ENCODE peak calls at places on chromosomes 1 and 21, in four cellular contexts. Q is AG10803, L is fibroblast of the aortic adventitia, I is choroid plexus epithelial cell. X is an unnamed sample.
A peak's percentile ranks its signal among the peaks of the same experiment; 100 is the strongest.

GRCh38 chr1:26239936-26240335 is 5.9 kb downstream of the CEP85 start:
- DNase-seq in Q (peak; percentile 68), L (peak; percentile 76), I (peak; percentile 51), X (peak; percentile 5)

GRCh38 chr21:17819878-17820232 is 699 bp upstream of the C21orf91 start:
- DNase-seq in Q (no peak), L (no peak), I (no peak), X (no peak)

GRCh38 chr1:230868736-230869385 is 540 bp upstream of the C1orf198 start:
- DNase-seq in Q (no peak), L (peak; percentile 46), I (peak; percentile 38), X (no peak)

GRCh38 chr1:227317541-227318002 is 720 bp downstream of the CDC42BPA start:
- DNase-seq in Q (peak; percentile 60), L (peak; percentile 66), I (peak; percentile 65), X (peak; percentile 68)

GRCh38 chr1:21175670-21176581 is 771 bp downstream of the EIF4G3 start:
- DNase-seq in Q (no peak), L (no peak), I (peak; percentile 34), X (no peak)

GRCh38 chr1:24828887-24829192 is 83.6 kb downstream of the CLIC4 start:
- DNase-seq in Q (no peak), L (no peak), I (no peak), X (no peak)

GRCh38 chr21:43295016-43295958 is 126.5 kb downstream of the CRYAA start:
- DNase-seq in Q (no peak), L (no peak), I (no peak), X (peak; percentile 37)

GRCh38 chr1:161019767-161020572 is 982 bp downstream of the F11R start:
- DNase-seq in Q (no peak), L (no peak), I (peak; percentile 35), X (no peak)

GRCh38 chr1:24236170-24237045 is 49.3 kb upstream of the IFNLR1 start:
- DNase-seq in Q (peak; percentile 59), L (peak; percentile 77), I (peak; percentile 61), X (peak; percentile 85)

GRCh38 chr1:217917277-217917887 is 286.2 kb downstream of the SPATA17 start:
- DNase-seq in Q (no peak), L (no peak), I (no peak), X (no peak)

GRCh38 chr1:24364605-24364974 is 45.4 kb downstream of the GRHL3 start:
- DNase-seq in Q (no peak), L (no peak), I (no peak), X (peak; percentile 38)

GRCh38 chr1:204456826-204457361 is 37.7 kb downstream of the PIK3C2B start:
- DNase-seq in Q (no peak), L (peak; percentile 31), I (peak; percentile 52), X (peak; percentile 32)

GRCh38 chr1:25707280-25708016 is 90.9 kb downstream of the MAN1C1 start:
- DNase-seq in Q (peak; percentile 63), L (no peak), I (no peak), X (peak; percentile 71)

GRCh38 chr1:225908013-225908640 is 15.9 kb downstream of the PYCR2 start:
- DNase-seq in Q (peak; percentile 33), L (no peak), I (no peak), X (no peak)

GRCh38 chr1:15100369-15101111 is 53.0 kb upstream of the TMEM51 start:
- DNase-seq in Q (peak; percentile 35), L (peak; percentile 40), I (peak; percentile 66), X (peak; percentile 31)

GRCh38 chr21:19458295-19458694 is 1054.7 kb upstream of the TMPRSS15 start:
- DNase-seq in Q (no peak), L (no peak), I (no peak), X (no peak)

GRCh38 chr1:12383786-12384185 is 154.0 kb downstream of the VPS13D start:
- DNase-seq in Q (peak; percentile 65), L (no peak), I (peak; percentile 42), X (no peak)

GRCh38 chr1:20366766-20367602 is 76.3 kb downstream of the VWA5B1 start:
- DNase-seq in Q (peak; percentile 23), L (peak; percentile 57), I (peak; percentile 49), X (peak; percentile 60)

GRCh38 chr1:14648931-14649860 is 50.7 kb downstream of the KAZN start:
- DNase-seq in Q (no peak), L (no peak), I (no peak), X (no peak)

GRCh38 chr1:231194843-231195516 is 33.1 kb downstream of the TRIM67 start:
- DNase-seq in Q (no peak), L (no peak), I (no peak), X (no peak)

DNA sequence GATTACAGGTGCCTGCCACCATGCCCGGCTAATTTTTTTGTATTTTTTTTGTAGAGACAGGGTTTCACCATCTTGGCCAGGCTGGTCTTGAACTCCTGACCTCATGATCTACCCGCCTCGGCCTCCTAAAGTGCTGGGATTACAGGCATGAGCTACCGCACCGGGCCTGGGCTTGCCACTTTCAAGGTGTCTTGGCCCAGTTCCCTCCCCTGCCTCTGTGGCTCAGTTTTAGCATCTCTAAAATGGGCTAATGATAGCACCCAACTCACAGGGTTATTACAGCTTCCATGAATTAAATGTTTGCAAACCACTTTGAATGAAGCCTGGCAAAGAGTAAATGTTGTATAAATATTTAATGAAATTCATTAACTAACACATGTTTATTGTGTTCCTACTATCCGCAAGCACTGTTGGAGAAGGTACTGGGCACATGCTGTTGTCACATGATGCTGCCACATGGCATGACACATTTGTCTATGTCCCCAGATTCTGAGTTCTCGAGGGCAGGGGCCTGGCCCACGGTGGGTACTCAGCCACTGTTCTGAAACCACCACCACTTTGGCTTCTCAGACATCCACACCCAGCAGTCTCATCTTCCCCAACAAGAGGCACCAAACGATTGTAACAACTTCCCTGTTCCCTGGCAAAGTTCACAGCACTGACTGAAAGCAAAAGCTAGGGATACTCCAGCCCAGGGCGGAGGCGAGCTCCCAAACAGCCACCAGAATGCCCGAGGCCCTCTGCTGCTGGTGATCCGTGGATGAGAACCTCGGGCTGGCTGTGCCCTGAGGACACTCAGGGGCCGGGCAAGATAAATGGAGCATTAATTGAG is 9.7 kb downstream of the IFFO2 start:
- DNase-seq in Q (no peak), L (no peak), I (no peak), X (no peak)
- H3K4me3 ChIP-seq in Q (peak overlapping the region; percentile 2), L (no peak overlapping the region), I (no peak overlapping the region), X (no peak overlapping the region)

GRCh38 chr1:145826030-145826429 is 2.0 kb downstream of the POLR3C start:
- DNase-seq in Q (no peak), L (no peak), I (no peak), X (no peak)
- TF ChIP-seq CTCF in Q (peak; percentile 32), L (no peak), I (no peak), X (peak; percentile 7)

DNA sequence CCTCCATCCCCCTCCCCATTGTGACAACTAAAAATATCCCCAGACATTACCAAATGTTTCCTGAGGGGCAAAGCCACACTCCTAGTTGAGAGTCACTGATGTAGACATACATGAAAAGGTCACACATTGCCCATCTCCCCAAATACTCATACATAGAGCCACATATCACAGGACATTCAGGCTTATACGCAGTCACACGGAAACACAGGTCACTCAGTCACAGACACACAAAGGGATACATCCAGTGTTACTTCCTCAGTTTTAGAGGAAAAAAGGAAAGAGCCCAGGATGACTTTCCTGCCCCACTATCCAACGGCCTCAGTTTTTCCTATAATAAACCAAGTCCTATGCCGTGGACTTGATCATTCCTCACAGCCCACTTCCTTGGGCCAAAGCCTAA is 1.9 kb downstream of the SLC39A1 start:
- DNase-seq in Q (no peak), L (no peak), I (no peak), X (no peak)
- H3K4me3 ChIP-seq in Q (no peak overlapping the region), L (peak overlapping the region; percentile 92), I (no peak overlapping the region), X (no peak overlapping the region)

DNA sequence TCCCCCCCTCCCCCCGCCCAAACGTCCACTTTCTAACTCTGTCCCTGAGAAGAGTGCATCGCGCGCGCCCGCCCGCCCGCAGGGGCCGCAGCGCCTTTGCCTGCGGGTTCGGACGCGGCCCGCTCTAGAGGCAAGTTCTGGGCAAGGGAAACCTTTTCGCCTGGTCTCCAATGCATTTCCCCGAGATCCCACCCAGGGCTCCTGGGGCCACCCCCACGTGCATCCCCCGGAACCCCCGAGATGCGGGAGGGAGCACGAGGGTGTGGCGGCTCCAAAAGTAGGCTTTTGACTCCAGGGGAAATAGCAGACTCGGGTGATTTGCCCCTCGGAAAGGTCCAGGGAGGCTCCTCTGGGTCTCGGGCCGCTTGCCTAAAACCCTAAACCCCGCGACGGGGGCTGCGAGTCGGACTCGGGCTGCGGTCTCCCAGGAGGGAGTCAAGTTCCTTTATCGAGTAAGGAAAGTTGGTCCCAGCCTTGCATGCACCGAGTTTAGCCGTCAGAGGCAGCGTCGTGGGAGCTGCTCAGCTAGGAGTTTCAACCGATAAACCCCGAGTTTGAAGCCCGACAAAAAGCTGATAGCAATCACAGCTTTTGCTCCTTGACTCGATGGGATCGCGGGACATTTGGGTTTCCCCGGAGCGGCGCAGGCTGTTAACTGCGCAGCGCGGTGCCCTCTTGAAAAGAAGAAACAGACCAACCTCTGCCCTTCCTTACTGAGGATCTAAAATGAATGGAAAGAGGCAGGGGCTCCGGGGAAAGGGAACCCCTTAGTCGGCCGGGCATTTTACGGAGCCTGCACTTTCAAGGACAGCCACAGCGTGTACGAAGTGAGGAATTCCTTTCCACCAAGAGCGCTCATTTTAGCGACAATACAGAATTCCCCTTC is 158.1 kb downstream of the RUNX1 start:
- DNase-seq in Q (peak; percentile 57), L (peak; percentile 69), I (peak; percentile 64), X (no peak)
- TF ChIP-seq CTCF in Q (peak; percentile 33), L (peak; percentile 23), I (peak; percentile 30), X (no peak)

GRCh38 chr1:178867670-178868069 is 3.2 kb downstream of the ANGPTL1 start:
- DNase-seq in Q (peak; percentile 27), L (peak; percentile 64), I (peak; percentile 64), X (peak; percentile 55)

GRCh38 chr1:178869114-178869697 is 1.7 kb downstream of the ANGPTL1 start:
- DNase-seq in Q (peak; percentile 71), L (peak; percentile 84), I (peak; percentile 87), X (peak; percentile 74)

GRCh38 chr1:178870944-178871343 is at the start of gene ANGPTL1:
- DNase-seq in Q (peak; percentile 39), L (peak; percentile 42), I (peak; percentile 79), X (peak; percentile 45)

GRCh38 chr1:178871551-178872320 is 859 bp upstream of the ANGPTL1 start:
- DNase-seq in Q (no peak), L (no peak), I (no peak), X (no peak)

GRCh38 chr1:178868700-178869099 is 2.2 kb downstream of the ANGPTL1 start:
- DNase-seq in Q (no peak), L (peak; percentile 30), I (no peak), X (peak; percentile 6)
- H3K4me3 ChIP-seq in Q (peak overlapping the region; percentile 38), L (peak overlapping the region; percentile 49), I (peak overlapping the region; percentile 47), X (peak overlapping the region; percentile 14)

DNA sequence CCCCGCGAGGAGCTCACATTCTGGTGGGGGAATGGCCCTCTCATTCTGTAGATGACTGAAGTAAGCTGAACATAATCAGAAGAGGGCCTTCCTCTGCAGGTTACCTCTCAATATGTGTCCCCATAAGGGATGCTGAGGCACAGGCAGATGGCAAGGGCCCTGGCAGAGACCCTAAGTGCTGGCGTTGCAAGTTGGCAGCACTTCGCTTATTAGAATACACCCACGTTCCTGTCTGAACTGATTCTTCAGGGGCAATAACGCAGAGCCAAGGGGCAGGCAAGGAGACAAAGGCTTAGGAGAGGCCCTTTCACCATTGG is 56.6 kb downstream of the GLIS1 start:
- DNase-seq in Q (no peak), L (no peak), I (no peak), X (no peak)
- TF ChIP-seq CTCF in Q (no peak), L (no peak), I (no peak), X (no peak)

GRCh38 chr1:158998037-158998780 is 11.5 kb upstream of the IFI16 start:
- DNase-seq in Q (no peak), L (no peak), I (no peak), X (no peak)
- H3K4me3 ChIP-seq in Q (no peak overlapping the region), L (no peak overlapping the region), I (no peak overlapping the region), X (no peak overlapping the region)

X was measured in fibroblast of mammary gland.